ENCODE peak calls at places on chromosomes 6 and 20, in six cellular contexts. K is mesenteric fat pad; D is lower lobe of right lung; C is transverse colon; U is activated CD4-positive, alpha-beta T cell treated with anti-CD3 and anti-CD28 coated beads, Interleukin-2, amount 50 U/mL, for 24 hours; V is fibroblast of pulmonary artery. Z is an unnamed sample.

GRCh38 chr6:31356216-31356945 is 598 bp downstream of the HLA-B start:
- DNase-seq in D (peak; percentile 75), U (no peak), C (peak; percentile 64), K (no peak), V (peak; percentile 25), Z (peak; percentile 86)

GRCh38 chr6:4889701-4890100 is 113.5 kb downstream of the CDYL start:
- DNase-seq in C (no peak), V (no peak), K (no peak), U (no peak), D (no peak), Z (no peak)

GRCh38 chr20:25692499-25692898 is 4.2 kb downstream of the ZNF337 start:
- DNase-seq in U (no peak), V (no peak), K (no peak), D (no peak), C (no peak), Z (no peak)

GRCh38 chr20:37223053-37223452 is 38.6 kb downstream of the GHRH start:
- DNase-seq in K (no peak), C (no peak), V (peak; percentile 92), U (no peak), D (peak; percentile 57), Z (no peak)

GRCh38 chr6:2943564-2943955 is 27.8 kb downstream of the SERPINB6 start:
- DNase-seq in C (no peak), U (no peak), D (no peak), V (no peak), K (no peak), Z (no peak)

GRCh38 chr6:159557046-159557445 is 136.0 kb downstream of the SOD2 start:
- DNase-seq in V (no peak), U (no peak), K (no peak), C (no peak), D (no peak), Z (no peak)

GRCh38 chr6:122222761-122223160 is 176.7 kb upstream of the HSF2 start:
- DNase-seq in D (no peak), U (no peak), V (no peak), K (no peak), C (no peak), Z (no peak)

GRCh38 chr6:4801491-4802118 is 25.4 kb downstream of the CDYL start:
- DNase-seq in U (no peak), C (no peak), D (no peak), K (no peak), V (no peak), Z (no peak)

GRCh38 chr6:106609699-106610098 is 19.6 kb downstream of the RTN4IP1 start:
- DNase-seq in V (no peak), U (no peak), K (no peak), C (peak; percentile 40), D (no peak), Z (no peak)

GRCh38 chr6:49001856-49002255 is 461.2 kb downstream of the MMUT start:
- DNase-seq in K (no peak), U (no peak), D (no peak), V (peak; percentile 59), C (no peak), Z (no peak)

GRCh38 chr6:74606488-74607135 is 599.2 kb downstream of the COL12A1 start:
- DNase-seq in K (no peak), D (no peak), U (no peak), C (no peak), V (peak; percentile 97), Z (no peak)

GRCh38 chr6:145836767-145837166 is 22.2 kb upstream of the FBXO30 start:
- DNase-seq in K (no peak), V (no peak), D (no peak), C (no peak), U (no peak), Z (no peak)

GRCh38 chr6:168232989-168233874 is 86.3 kb downstream of the DACT2 start:
- DNase-seq in D (no peak), V (no peak), K (no peak), U (no peak), C (no peak), Z (no peak)

Z was measured in kidney.